ENCODE peak calls at places on chromosomes 12 and 14, in eight cellular contexts. One of them, this sample, is unnamed.

GRCh38 chr14:102867826-102868580 is 54.5 kb upstream of the AMN start:
- DNase-seq in activated CD4-positive, alpha-beta T cell treated with anti-CD3 and anti-CD28 coated beads for 36 hours: no peak
- DNase-seq in Jurkat, Clone E6-1: no peak
- DNase-seq in A549: no peak
- DNase-seq in HTR-8/SVneo: no peak
- DNase-seq in Caki2: no peak
- DNase-seq in neuronal stem cell: no peak
- DNase-seq in progenitor cell of endocrine pancreas: no peak
- DNase-seq in this sample: no peak

GRCh38 chr12:107386569-107386968 is 293.2 kb upstream of the CRY1 start:
- DNase-seq in neuronal stem cell: no peak
- DNase-seq in activated CD4-positive, alpha-beta T cell treated with anti-CD3 and anti-CD28 coated beads for 36 hours: peak; percentile 35
- DNase-seq in progenitor cell of endocrine pancreas: no peak
- DNase-seq in Caki2: no peak
- DNase-seq in HTR-8/SVneo: no peak
- DNase-seq in A549: no peak
- DNase-seq in Jurkat, Clone E6-1: no peak
- DNase-seq in this sample: no peak

GRCh38 chr12:93990832-93991748 is 157.3 kb upstream of the PLXNC1 start:
- DNase-seq in HTR-8/SVneo: no peak
- DNase-seq in Jurkat, Clone E6-1: no peak
- DNase-seq in progenitor cell of endocrine pancreas: no peak
- DNase-seq in A549: no peak
- DNase-seq in Caki2: no peak
- DNase-seq in activated CD4-positive, alpha-beta T cell treated with anti-CD3 and anti-CD28 coated beads for 36 hours: no peak
- DNase-seq in neuronal stem cell: peak; percentile 43
- DNase-seq in this sample: no peak

GRCh38 chr14:106459971-106460730 is 933.8 kb downstream of the TMEM121 start:
- DNase-seq in progenitor cell of endocrine pancreas: no peak
- DNase-seq in activated CD4-positive, alpha-beta T cell treated with anti-CD3 and anti-CD28 coated beads for 36 hours: peak; percentile 84
- DNase-seq in Caki2: no peak
- DNase-seq in Jurkat, Clone E6-1: no peak
- DNase-seq in A549: peak; percentile 1
- DNase-seq in HTR-8/SVneo: no peak
- DNase-seq in neuronal stem cell: no peak
- DNase-seq in this sample: peak; percentile 26

GRCh38 chr14:54348001-54348611 is 48.7 kb upstream of the CDKN3 start:
- DNase-seq in progenitor cell of endocrine pancreas: no peak
- DNase-seq in A549: peak; percentile 62
- DNase-seq in Caki2: peak; percentile 33
- DNase-seq in HTR-8/SVneo: peak; percentile 79
- DNase-seq in activated CD4-positive, alpha-beta T cell treated with anti-CD3 and anti-CD28 coated beads for 36 hours: no peak
- DNase-seq in Jurkat, Clone E6-1: peak; percentile 46
- DNase-seq in neuronal stem cell: peak; percentile 69
- DNase-seq in this sample: peak; percentile 71

GRCh38 chr14:94139006-94139405 is 9.6 kb upstream of the IFI27L2 start:
- DNase-seq in neuronal stem cell: no peak
- DNase-seq in Jurkat, Clone E6-1: no peak
- DNase-seq in HTR-8/SVneo: no peak
- DNase-seq in progenitor cell of endocrine pancreas: no peak
- DNase-seq in activated CD4-positive, alpha-beta T cell treated with anti-CD3 and anti-CD28 coated beads for 36 hours: no peak
- DNase-seq in A549: no peak
- DNase-seq in Caki2: no peak
- DNase-seq in this sample: no peak

GRCh38 chr12:113933201-113933786 is 32.8 kb downstream of the RBM19 start:
- DNase-seq in HTR-8/SVneo: no peak
- DNase-seq in progenitor cell of endocrine pancreas: no peak
- DNase-seq in A549: no peak
- DNase-seq in Jurkat, Clone E6-1: no peak
- DNase-seq in Caki2: no peak
- DNase-seq in activated CD4-positive, alpha-beta T cell treated with anti-CD3 and anti-CD28 coated beads for 36 hours: no peak
- DNase-seq in neuronal stem cell: peak; percentile 48
- DNase-seq in this sample: no peak

GRCh38 chr14:100239200-100239839 is 376 bp downstream of the YY1 start:
- DNase-seq in activated CD4-positive, alpha-beta T cell treated with anti-CD3 and anti-CD28 coated beads for 36 hours: peak; percentile 59
- DNase-seq in progenitor cell of endocrine pancreas: peak; percentile 25
- DNase-seq in Jurkat, Clone E6-1: no peak
- DNase-seq in HTR-8/SVneo: no peak
- DNase-seq in Caki2: peak; percentile 40
- DNase-seq in A549: no peak
- DNase-seq in neuronal stem cell: no peak
- DNase-seq in this sample: no peak

GRCh38 chr12:131537267-131537920 is 173.5 kb upstream of the SFSWAP start:
- DNase-seq in progenitor cell of endocrine pancreas: no peak
- DNase-seq in activated CD4-positive, alpha-beta T cell treated with anti-CD3 and anti-CD28 coated beads for 36 hours: no peak
- DNase-seq in Caki2: no peak
- DNase-seq in Jurkat, Clone E6-1: no peak
- DNase-seq in A549: no peak
- DNase-seq in HTR-8/SVneo: no peak
- DNase-seq in neuronal stem cell: no peak
- DNase-seq in this sample: peak; percentile 13

GRCh38 chr14:93008381-93008780 is 85.4 kb downstream of the CHGA start:
- DNase-seq in activated CD4-positive, alpha-beta T cell treated with anti-CD3 and anti-CD28 coated beads for 36 hours: no peak
- DNase-seq in Jurkat, Clone E6-1: no peak
- DNase-seq in Caki2: no peak
- DNase-seq in neuronal stem cell: no peak
- DNase-seq in HTR-8/SVneo: peak; percentile 33
- DNase-seq in progenitor cell of endocrine pancreas: no peak
- DNase-seq in A549: no peak
- DNase-seq in this sample: no peak

GRCh38 chr14:22657861-22658260 is 13.7 kb upstream of the OR6J1 start:
- DNase-seq in neuronal stem cell: no peak
- DNase-seq in A549: no peak
- DNase-seq in Caki2: peak; percentile 33
- DNase-seq in HTR-8/SVneo: no peak
- DNase-seq in activated CD4-positive, alpha-beta T cell treated with anti-CD3 and anti-CD28 coated beads for 36 hours: no peak
- DNase-seq in progenitor cell of endocrine pancreas: no peak
- DNase-seq in Jurkat, Clone E6-1: peak; percentile 26
- DNase-seq in this sample: peak; percentile 48

GRCh38 chr12:2958432-2959193 is 584 bp upstream of the TEAD4 start:
- DNase-seq in A549: peak; percentile 92
- DNase-seq in neuronal stem cell: peak; percentile 41
- DNase-seq in Caki2: peak; percentile 85
- DNase-seq in HTR-8/SVneo: peak; percentile 92
- DNase-seq in activated CD4-positive, alpha-beta T cell treated with anti-CD3 and anti-CD28 coated beads for 36 hours: peak; percentile 28
- DNase-seq in progenitor cell of endocrine pancreas: no peak
- DNase-seq in Jurkat, Clone E6-1: no peak
- DNase-seq in this sample: no peak

GRCh38 chr12:75960086-75960910 is 71.3 kb downstream of the PHLDA1 start:
- DNase-seq in neuronal stem cell: no peak
- DNase-seq in activated CD4-positive, alpha-beta T cell treated with anti-CD3 and anti-CD28 coated beads for 36 hours: no peak
- DNase-seq in A549: no peak
- DNase-seq in Caki2: no peak
- DNase-seq in Jurkat, Clone E6-1: no peak
- DNase-seq in HTR-8/SVneo: no peak
- DNase-seq in progenitor cell of endocrine pancreas: peak; percentile 51
- DNase-seq in this sample: peak; percentile 20

GRCh38 chr12:92068441-92068840 is 77.2 kb downstream of the BTG1 start:
- DNase-seq in HTR-8/SVneo: no peak
- DNase-seq in neuronal stem cell: no peak
- DNase-seq in progenitor cell of endocrine pancreas: no peak
- DNase-seq in Jurkat, Clone E6-1: no peak
- DNase-seq in A549: no peak
- DNase-seq in activated CD4-positive, alpha-beta T cell treated with anti-CD3 and anti-CD28 coated beads for 36 hours: no peak
- DNase-seq in Caki2: peak; percentile 61
- DNase-seq in this sample: no peak